ENCODE peak calls at places on chromosomes 7 and 10, in six cellular contexts. A is NCI-H2171; J is NT2/D1; R is aorta; B is activated CD4-positive, alpha-beta T cell treated with anti-CD3 and anti-CD28 coated beads, Interleukin-2, amount 10 ng/mL, durations not matched to agents 7 days and 5 days; Z is tibial nerve. T is an unnamed sample.

GRCh38 chr10:30625110-30625509 is 4.4 kb downstream of the LYZL2 start:
- DNase-seq in A (no peak), J (no peak), R (no peak), B (no peak), Z (no peak), T (no peak)

GRCh38 chr7:134356421-134356936 is 39.7 kb upstream of the SLC35B4 start:
- DNase-seq in A (no peak), J (no peak), R (no peak), B (no peak), Z (no peak), T (no peak)

GRCh38 chr7:80823066-80823465 is 95.8 kb downstream of the SEMA3C start:
- DNase-seq in A (no peak), J (no peak), R (no peak), B (no peak), Z (no peak), T (no peak)

GRCh38 chr7:80833289-80834104 is 85.4 kb downstream of the SEMA3C start:
- DNase-seq in A (no peak), J (no peak), R (no peak), B (no peak), Z (no peak), T (no peak)

GRCh38 chr10:103793920-103794883 is 61.2 kb downstream of the SH3PXD2A start:
- DNase-seq in A (no peak), J (no peak), R (peak; percentile 41), B (no peak), Z (peak; percentile 16), T (no peak)

GRCh38 chr7:81457858-81458522 is 311.9 kb downstream of the HGF start:
- DNase-seq in A (peak; percentile 69), J (no peak), R (no peak), B (no peak), Z (no peak), T (no peak)

GRCh38 chr7:126791306-126791705 is 461.4 kb downstream of the GRM8 start:
- DNase-seq in A (no peak), J (no peak), R (no peak), B (no peak), Z (no peak), T (no peak)

GRCh38 chr7:133827707-133828580 is 299.2 kb upstream of the LRGUK start:
- DNase-seq in A (no peak), J (no peak), R (no peak), B (no peak), Z (no peak), T (no peak)

GRCh38 chr10:34854147-34854601 is 39.1 kb upstream of the PARD3 start:
- DNase-seq in A (no peak), J (no peak), R (no peak), B (no peak), Z (peak; percentile 29), T (no peak)

GRCh38 chr10:43386549-43386948 is 15.1 kb downstream of the FXYD4 start:
- DNase-seq in A (no peak), J (no peak), R (peak; percentile 19), B (no peak), Z (no peak), T (no peak)

GRCh38 chr10:121598261-121599249 is at the start of gene FGFR2:
- DNase-seq in A (peak; percentile 61), J (no peak), R (peak; percentile 93), B (peak; percentile 13), Z (peak; percentile 63), T (no peak)

GRCh38 chr7:134755422-134756022 is 23.9 kb upstream of the CALD1 start:
- DNase-seq in A (no peak), J (no peak), R (no peak), B (peak; percentile 61), Z (peak; percentile 68), T (peak; percentile 7)

GRCh38 chr10:14588084-14588937 is 186.4 kb downstream of the FAM107B start:
- DNase-seq in A (no peak), J (no peak), R (no peak), B (peak; percentile 54), Z (no peak), T (peak; percentile 70)

GRCh38 chr7:99030145-99030856 is 113.6 kb downstream of the SMURF1 start:
- DNase-seq in A (no peak), J (no peak), R (no peak), B (no peak), Z (no peak), T (no peak)

GRCh38 chr7:74289660-74290589 is 718 bp downstream of the CLIP2 start:
- DNase-seq in A (no peak), J (no peak), R (peak; percentile 88), B (no peak), Z (no peak), T (peak; percentile 15)

GRCh38 chr7:23415198-23415597 is 55.1 kb downstream of the IGF2BP3 start:
- DNase-seq in A (no peak), J (no peak), R (no peak), B (no peak), Z (no peak), T (no peak)

GRCh38 chr10:603745-604144 is 85.7 kb downstream of the DIP2C start:
- DNase-seq in A (no peak), J (no peak), R (peak; percentile 58), B (no peak), Z (no peak), T (no peak)

GRCh38 chr7:25852249-25852994 is 299.6 kb upstream of the NFE2L3 start:
- DNase-seq in A (no peak), J (no peak), R (peak; percentile 80), B (no peak), Z (no peak), T (no peak)

GRCh38 chr10:29858352-29859267 is 200.8 kb downstream of the JCAD start:
- DNase-seq in A (no peak), J (peak; percentile 32), R (peak; percentile 86), B (no peak), Z (no peak), T (no peak)

GRCh38 chr10:131580076-131580652 is 268.6 kb upstream of the TCERG1L start:
- DNase-seq in A (peak; percentile 10), J (no peak), R (no peak), B (no peak), Z (no peak), T (no peak)

GRCh38 chr10:4837551-4837950 is 11.5 kb downstream of the AKR1E2 start:
- DNase-seq in A (no peak), J (no peak), R (no peak), B (no peak), Z (peak; percentile 3), T (no peak)

GRCh38 chr10:23516530-23516929 is 77.7 kb downstream of the OTUD1 start:
- DNase-seq in A (no peak), J (peak; percentile 27), R (no peak), B (no peak), Z (no peak), T (no peak)

GRCh38 chr10:62479523-62479922 is 105.4 kb downstream of the ZNF365 start:
- DNase-seq in A (no peak), J (no peak), R (no peak), B (no peak), Z (no peak), T (no peak)

GRCh38 chr10:89535185-89536012 is at the start of gene SLC16A12:
- DNase-seq in A (no peak), J (no peak), R (peak; percentile 80), B (no peak), Z (no peak), T (no peak)

GRCh38 chr7:71470948-71471347 is 339.0 kb downstream of the GALNT17 start:
- DNase-seq in A (no peak), J (no peak), R (no peak), B (no peak), Z (no peak), T (no peak)

GRCh38 chr7:138842111-138842510 is 44.1 kb upstream of the ATP6V0A4 start:
- DNase-seq in A (no peak), J (peak; percentile 23), R (no peak), B (no peak), Z (no peak), T (no peak)

GRCh38 chr7:100079024-100079560 is 2.4 kb downstream of the ZNF3 start:
- DNase-seq in A (no peak), J (no peak), R (no peak), B (no peak), Z (no peak), T (no peak)

GRCh38 chr10:21238717-21239116 is 286.8 kb downstream of the SKIDA1 start:
- DNase-seq in A (peak; percentile 49), J (no peak), R (no peak), B (no peak), Z (no peak), T (no peak)

GRCh38 chr7:5420108-5420840 is 3.4 kb downstream of the TNRC18 start:
- DNase-seq in A (no peak), J (no peak), R (peak; percentile 84), B (no peak), Z (no peak), T (no peak)

GRCh38 chr10:1150638-1150955 is 94.4 kb downstream of the WDR37 start:
- DNase-seq in A (no peak), J (no peak), R (no peak), B (no peak), Z (no peak), T (no peak)

GRCh38 chr7:135653285-135654080 is 8.8 kb upstream of the STMP1 start:
- DNase-seq in A (no peak), J (no peak), R (no peak), B (no peak), Z (no peak), T (no peak)

GRCh38 chr7:12397671-12398070 is 6.0 kb downstream of the VWDE start:
- DNase-seq in A (peak; percentile 34), J (no peak), R (no peak), B (no peak), Z (no peak), T (no peak)

GRCh38 chr10:74824184-74825032 is 2.0 kb upstream of the KAT6B start:
- DNase-seq in A (no peak), J (no peak), R (no peak), B (peak; percentile 19), Z (no peak), T (no peak)

T was measured in stimulated activated naive CD4-positive, alpha-beta T cell treated with Interleukin-2 at 50 U/mL for 16 hours.